ENCODE peak calls at places on chromosome X, in nine cellular contexts. C, R, S, H, G, B, I, L and Y are unnamed samples.

GRCh38 chrX:150405576-150405975 is 42.5 kb downstream of the MAMLD1 start:
- DNase-seq in R (no peak), C (no peak), G (no peak), L (no peak), H (no peak), S (no peak), B (no peak), I (no peak), Y (no peak)

GRCh38 chrX:49071877-49072711 is 1.7 kb downstream of the PRAF2 start:
- DNase-seq in H (peak; percentile 66), I (no peak), C (no peak), G (peak; percentile 91), L (no peak), R (peak; percentile 32), S (peak; percentile 68), B (no peak), Y (no peak)

GRCh38 chrX:110450050-110450449 is 91.4 kb downstream of the RTL9 start:
- DNase-seq in I (peak; percentile 45), R (peak; percentile 19), B (peak; percentile 21), S (peak; percentile 15), C (peak; percentile 37), L (peak; percentile 79), H (peak; percentile 50), G (peak; percentile 67), Y (peak; percentile 64)

GRCh38 chrX:72307646-72308051 is 1.9 kb upstream of the CITED1 start:
- DNase-seq in R (no peak), L (peak; percentile 22), H (no peak), G (no peak), S (no peak), C (no peak), I (no peak), B (no peak), Y (peak; percentile 48)

GRCh38 chrX:98289726-98290125 is 1406.0 kb downstream of the RPA4 start:
- DNase-seq in B (no peak), C (no peak), L (no peak), S (no peak), I (no peak), H (no peak), G (no peak), R (no peak), Y (no peak)

GRCh38 chrX:13834316-13834715 is 17.4 kb upstream of the GPM6B start:
- DNase-seq in G (no peak), H (no peak), C (no peak), S (no peak), B (no peak), R (no peak), L (no peak), I (no peak), Y (no peak)

GRCh38 chrX:119292445-119292844 is 56.4 kb downstream of the PGRMC1 start:
- DNase-seq in S (no peak), L (no peak), I (no peak), H (peak; percentile 10), C (no peak), R (no peak), B (no peak), G (no peak), Y (no peak)

GRCh38 chrX:69067841-69068240 is 97.4 kb downstream of the PJA1 start:
- DNase-seq in C (no peak), I (no peak), R (no peak), G (no peak), L (no peak), B (no peak), H (no peak), S (no peak), Y (no peak)

GRCh38 chrX:147077472-147077871 is 262.9 kb upstream of the CXorf51A start:
- DNase-seq in G (no peak), L (no peak), H (no peak), I (no peak), R (no peak), B (no peak), C (no peak), S (no peak), Y (no peak)

GRCh38 chrX:150486011-150486410 is 82.4 kb upstream of the MTM1 start:
- DNase-seq in L (peak; percentile 62), S (no peak), I (no peak), H (peak; percentile 35), C (no peak), R (no peak), G (peak; percentile 41), B (no peak), Y (peak; percentile 58)

GRCh38 chrX:76127341-76127740 is 45.5 kb upstream of the PBDC1 start:
- DNase-seq in I (no peak), L (no peak), B (no peak), H (no peak), R (no peak), C (no peak), S (no peak), G (no peak), Y (no peak)

GRCh38 chrX:13091111-13091765 is 46.8 kb upstream of the FAM9C start:
- DNase-seq in G (no peak), S (no peak), R (no peak), H (no peak), C (no peak), I (no peak), B (no peak), L (no peak), Y (no peak)

GRCh38 chrX:25072247-25072646 is 56.5 kb upstream of the ARX start:
- DNase-seq in H (no peak), C (no peak), S (no peak), I (no peak), G (no peak), L (no peak), R (no peak), B (no peak), Y (no peak)

GRCh38 chrX:121036951-121037350 is 10.5 kb upstream of the GLUD2 start:
- DNase-seq in S (no peak), I (no peak), R (no peak), L (no peak), B (no peak), H (peak; percentile 71), C (no peak), G (no peak), Y (no peak)

GRCh38 chrX:119201570-119201969 is 34.5 kb upstream of the PGRMC1 start:
- DNase-seq in H (peak; percentile 23), S (no peak), R (no peak), G (no peak), L (no peak), C (no peak), B (no peak), I (no peak), Y (no peak)

GRCh38 chrX:11757397-11757728 is 674 bp upstream of the MSL3 start:
- DNase-seq in S (no peak), H (no peak), B (no peak), L (no peak), I (no peak), C (no peak), R (no peak), G (no peak), Y (no peak)

GRCh38 chrX:86137071-86137470 is 11.2 kb upstream of the DACH2 start:
- DNase-seq in R (no peak), I (no peak), C (no peak), B (no peak), L (no peak), S (no peak), H (peak; percentile 67), G (no peak), Y (no peak)

GRCh38 chrX:123695242-123695641 is 37.6 kb downstream of the THOC2 start:
- DNase-seq in I (no peak), H (no peak), C (no peak), B (no peak), R (no peak), L (no peak), G (no peak), S (no peak), Y (no peak)

GRCh38 chrX:115330498-115331138 is 41.1 kb downstream of the LUZP4 start:
- DNase-seq in S (peak; percentile 6), I (peak; percentile 30), C (peak; percentile 46), R (no peak), H (peak; percentile 37), G (peak; percentile 55), L (peak; percentile 33), B (peak; percentile 18), Y (no peak)

GRCh38 chrX:143788265-143788664 is 67.7 kb upstream of the SPANXN2 start:
- DNase-seq in I (no peak), H (peak; percentile 22), C (no peak), S (no peak), G (no peak), B (no peak), R (no peak), L (no peak), Y (no peak)